ENCODE peak calls at places on chromosomes 5 and 9, in four cellular contexts. D is right cardiac atrium, R is right atrium auricular region, T is Karpas-422. O is an unnamed sample.

GRCh38 chr9:107557236-107557990 is 67.8 kb upstream of the KLF4 start:
- DNase-seq in D (no peak), R (no peak), T (no peak), O (no peak)

GRCh38 chr9:137300607-137301085 is 1.4 kb downstream of the NRARP start:
- DNase-seq in D (peak), R (no peak), T (no peak), O (no peak)

GRCh38 chr5:142826741-142827492 is 56.7 kb downstream of the ARHGAP26 start:
- DNase-seq in D (peak), R (no peak), T (no peak), O (no peak)

GRCh38 chr9:82117528-82117927 is 129.0 kb downstream of the SPATA31D1 start:
- DNase-seq in D (no peak), R (no peak), T (no peak), O (no peak)

GRCh38 chr5:138752951-138753793 is at the start of gene CTNNA1:
- DNase-seq in D (peak), R (peak), T (peak), O (no peak)

GRCh38 chr9:93451762-93452709 is 551 bp downstream of the FAM120A start:
- DNase-seq in D (peak), R (peak), T (peak), O (no peak)

GRCh38 chr9:121633144-121633714 is 18.2 kb upstream of the DAB2IP start:
- DNase-seq in D (no peak), R (no peak), T (peak), O (no peak)

GRCh38 chr9:84129529-84129928 is 148.9 kb downstream of the RMI1 start:
- DNase-seq in D (no peak), R (no peak), T (no peak), O (no peak)

GRCh38 chr5:126354012-126354856 is 69.0 kb upstream of the GRAMD2B start:
- DNase-seq in D (no peak), R (no peak), T (peak), O (no peak)

GRCh38 chr5:57486206-57486605 is 3.6 kb upstream of the ACTBL2 start:
- DNase-seq in D (no peak), R (no peak), T (no peak), O (no peak)

GRCh38 chr5:10321882-10322281 is 14.2 kb upstream of the CMBL start:
- DNase-seq in D (no peak), R (no peak), T (no peak), O (no peak)

GRCh38 chr9:134992755-134993124 is 75.0 kb upstream of the FCN1 start:
- DNase-seq in D (no peak), R (no peak), T (no peak), O (no peak)

GRCh38 chr9:69379250-69379982 is 54.4 kb downstream of the ENTREP1 start:
- DNase-seq in D (peak), R (no peak), T (no peak), O (no peak)

GRCh38 chr5:150172563-150172962 is 6.0 kb downstream of the CDX1 start:
- DNase-seq in D (no peak), R (no peak), T (no peak), O (no peak)

GRCh38 chr5:115686692-115687054 is 60.8 kb upstream of the TMED7 start:
- DNase-seq in D (no peak), R (no peak), T (no peak), O (no peak)

GRCh38 chr9:78239506-78239905 is 3.6 kb downstream of the CEP78 start:
- DNase-seq in D (no peak), R (no peak), T (no peak), O (no peak)

GRCh38 chr5:8321272-8321671 is 452.3 kb downstream of the MTRR start:
- DNase-seq in D (no peak), R (no peak), T (no peak), O (no peak)

GRCh38 chr5:81164466-81164865 is 68.7 kb upstream of the CKMT2 start:
- DNase-seq in D (no peak), R (no peak), T (no peak), O (no peak)

GRCh38 chr5:55143624-55144023 is 16.3 kb upstream of the GPX8 start:
- DNase-seq in D (no peak), R (no peak), T (no peak), O (no peak)

GRCh38 chr9:124029617-124030016 is 18.0 kb downstream of the LHX2 start:
- DNase-seq in D (no peak), R (no peak), T (no peak), O (no peak)

GRCh38 chr9:82582693-82583092 is 480.2 kb downstream of the RASEF start:
- DNase-seq in D (no peak), R (no peak), T (no peak), O (no peak)

GRCh38 chr5:141697586-141697985 is 15.6 kb upstream of the ARAP3 start:
- DNase-seq in D (no peak), R (no peak), T (no peak), O (no peak)

GRCh38 chr5:141692919-141693848 is 11.2 kb upstream of the ARAP3 start:
- DNase-seq in D (no peak), R (no peak), T (no peak), O (no peak)

GRCh38 chr5:141694479-141694878 is 12.4 kb upstream of the ARAP3 start:
- DNase-seq in D (no peak), R (no peak), T (peak), O (no peak)

GRCh38 chr5:141696431-141696830 is 14.4 kb upstream of the ARAP3 start:
- DNase-seq in D (no peak), R (no peak), T (no peak), O (no peak)

DNA sequence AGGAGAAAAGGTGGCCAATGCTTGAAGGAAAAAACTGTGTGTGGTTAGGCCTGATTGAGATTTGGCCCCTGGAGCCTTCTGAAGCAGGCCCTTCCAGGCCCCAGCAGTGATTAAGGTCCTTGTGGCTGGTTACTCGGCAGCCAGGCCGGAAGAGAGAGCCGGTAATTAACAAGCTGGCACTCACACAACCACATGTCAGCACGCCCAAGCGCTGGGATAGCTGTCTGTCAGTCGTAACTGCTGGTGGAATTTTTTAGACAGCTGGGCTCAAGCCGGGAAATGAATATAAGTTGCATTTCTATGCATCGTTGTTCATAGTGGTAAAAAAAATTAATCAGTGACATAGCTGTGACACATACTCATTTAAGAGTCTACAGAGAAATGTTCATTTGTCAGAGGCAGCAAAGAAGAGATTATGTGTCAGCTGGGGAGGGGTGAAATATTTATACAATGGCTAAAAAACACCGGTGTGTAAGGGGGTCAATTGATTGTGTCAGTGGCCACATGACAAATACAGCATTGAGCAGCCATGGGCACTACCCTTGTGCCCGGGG is 13.7 kb upstream of the ARAP3 start:
- DNase-seq in D (peak), R (no peak), T (no peak), O (no peak)
- H3K27ac ChIP-seq in D (no peak), R (no peak), T (no peak), O (no peak)

GRCh38 chr5:135385576-135385975 is 13.5 kb downstream of the MACROH2A1 start:
- DNase-seq in D (peak), R (no peak), T (no peak), O (no peak)

GRCh38 chr5:135386096-135386495 is 12.9 kb downstream of the MACROH2A1 start:
- DNase-seq in D (no peak), R (no peak), T (no peak), O (no peak)

GRCh38 chr5:135386886-135387628 is 12.0 kb downstream of the MACROH2A1 start:
- DNase-seq in D (peak), R (no peak), T (no peak), O (no peak)

GRCh38 chr5:135388860-135389435 is 10.1 kb downstream of the MACROH2A1 start:
- DNase-seq in D (no peak), R (no peak), T (no peak), O (no peak)

GRCh38 chr5:135387629-135387960 is 11.4 kb downstream of the MACROH2A1 start:
- DNase-seq in D (no peak), R (no peak), T (no peak), O (no peak)
- H3K27ac ChIP-seq in D (peak), R (peak), T (no peak), O (no peak)

GRCh38 chr5:87899109-87900100 is 369.2 kb downstream of the TMEM161B start:
- DNase-seq in D (peak), R (no peak), T (no peak), O (peak)

DNA sequence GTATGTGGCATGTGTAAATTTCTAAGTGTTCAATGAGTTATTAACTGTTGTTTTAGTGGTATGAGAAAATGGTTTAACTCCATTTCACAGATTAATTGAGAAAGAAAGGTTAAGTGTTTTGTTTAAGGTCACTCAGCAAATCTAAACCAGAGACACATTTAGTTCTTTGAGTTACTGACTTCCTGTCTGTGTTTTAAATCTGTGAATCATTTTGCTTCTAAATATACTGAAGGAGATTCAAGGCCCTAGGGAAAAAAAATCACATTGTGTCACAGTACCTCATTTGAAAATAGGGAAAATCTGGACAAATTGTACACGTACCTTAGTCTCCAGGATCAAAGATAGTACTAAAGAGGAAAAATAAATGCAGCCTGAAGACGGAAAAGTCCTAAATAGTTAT is 368.2 kb downstream of the TMEM161B start:
- DNase-seq in D (no peak), R (no peak), T (no peak), O (no peak)
- H3K27ac ChIP-seq in D (no peak), R (no peak), T (no peak), O (peak)

GRCh38 chr5:159504106-159504856 is 174.0 kb upstream of the IL12B start:
- DNase-seq in D (no peak), R (no peak), T (no peak), O (no peak)
- H3K27ac ChIP-seq in D (peak), R (peak), T (no peak), O (no peak)

GRCh38 chr5:56414056-56414455 is 180.9 kb upstream of the ANKRD55 start:
- DNase-seq in D (no peak), R (no peak), T (peak), O (no peak)

GRCh38 chr5:56410696-56411095 is 177.6 kb upstream of the ANKRD55 start:
- DNase-seq in D (no peak), R (no peak), T (no peak), O (no peak)

GRCh38 chr5:56419667-56420066 is 186.5 kb upstream of the ANKRD55 start:
- DNase-seq in D (no peak), R (no peak), T (no peak), O (no peak)

GRCh38 chr5:56412601-56413379 is 179.7 kb upstream of the ANKRD55 start:
- DNase-seq in D (peak), R (peak), T (peak), O (peak)

DNA sequence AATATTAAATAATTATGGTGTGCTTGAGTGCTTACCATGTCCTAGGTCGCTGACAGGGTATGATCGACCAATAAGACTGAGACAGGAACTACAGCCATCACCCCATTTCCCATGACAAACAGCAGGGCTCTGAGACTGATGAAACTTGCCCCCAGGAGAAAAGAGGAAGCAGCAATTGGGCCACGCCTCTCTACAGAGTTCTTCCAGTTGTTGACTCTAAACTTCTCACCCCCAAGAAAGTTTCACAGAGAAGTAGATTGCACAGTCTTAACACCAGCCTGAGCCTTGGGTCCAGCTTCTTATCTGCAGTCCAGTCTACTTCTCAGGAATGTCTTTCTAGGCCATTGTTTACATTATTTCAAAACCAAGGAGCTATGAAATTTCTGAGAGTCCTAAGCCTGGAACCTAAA is 182.2 kb upstream of the ANKRD55 start:
- DNase-seq in D (peak), R (peak), T (peak), O (peak)
- H3K27ac ChIP-seq in D (no peak), R (no peak), T (peak), O (no peak)

GRCh38 chr5:14452685-14453084 is 128.9 kb upstream of the OTULINL start:
- DNase-seq in D (no peak), R (no peak), T (no peak), O (no peak)

GRCh38 chr5:14453486-14453885 is 128.1 kb upstream of the OTULINL start:
- DNase-seq in D (no peak), R (no peak), T (no peak), O (no peak)

GRCh38 chr5:14460844-14461398 is 120.7 kb upstream of the OTULINL start:
- DNase-seq in D (no peak), R (no peak), T (no peak), O (no peak)

GRCh38 chr5:14458414-14458813 is 123.2 kb upstream of the OTULINL start:
- DNase-seq in D (no peak), R (no peak), T (no peak), O (no peak)

GRCh38 chr5:14457475-14457874 is 124.1 kb upstream of the OTULINL start:
- DNase-seq in D (no peak), R (no peak), T (no peak), O (no peak)
- H3K27ac ChIP-seq in D (peak), R (no peak), T (no peak), O (no peak)

GRCh38 chr9:13364271-13364670 is 84.8 kb upstream of the MPDZ start:
- DNase-seq in D (no peak), R (no peak), T (no peak), O (no peak)

GRCh38 chr9:13361076-13361475 is 81.6 kb upstream of the MPDZ start:
- DNase-seq in D (no peak), R (no peak), T (no peak), O (no peak)

GRCh38 chr9:13358128-13358527 is 78.6 kb upstream of the MPDZ start:
- DNase-seq in D (no peak), R (no peak), T (no peak), O (no peak)

GRCh38 chr9:13354733-13355132 is 75.2 kb upstream of the MPDZ start:
- DNase-seq in D (no peak), R (no peak), T (no peak), O (no peak)

DNA sequence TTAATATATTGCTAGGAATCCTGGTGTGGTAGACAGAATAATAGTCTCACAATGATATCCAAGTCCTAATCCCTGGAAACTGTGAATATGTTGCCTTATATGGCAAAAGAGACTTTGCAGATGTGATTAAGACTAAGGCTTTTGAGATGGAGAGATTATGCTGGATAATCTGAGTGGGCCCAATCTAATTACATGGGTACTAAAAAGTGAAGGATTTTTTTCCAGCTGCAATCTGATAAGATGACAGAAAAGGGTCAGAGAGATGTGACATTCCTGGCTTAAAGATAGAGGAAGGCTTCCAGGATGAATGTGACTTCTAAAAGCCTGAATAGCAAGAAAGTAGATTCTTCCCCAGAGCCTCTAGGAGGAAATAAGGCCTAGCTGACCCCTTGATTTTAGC is 80.7 kb upstream of the MPDZ start:
- DNase-seq in D (no peak), R (no peak), T (no peak), O (no peak)
- H3K27ac ChIP-seq in D (no peak), R (no peak), T (no peak), O (no peak)

GRCh38 chr5:5308319-5308718 is 114.2 kb upstream of the ICE1 start:
- DNase-seq in D (no peak), R (no peak), T (no peak), O (no peak)

GRCh38 chr5:5303242-5303641 is 119.2 kb upstream of the ICE1 start:
- DNase-seq in D (no peak), R (peak), T (no peak), O (no peak)

GRCh38 chr5:5309645-5310044 is 112.8 kb upstream of the ICE1 start:
- DNase-seq in D (no peak), R (no peak), T (no peak), O (no peak)

GRCh38 chr5:5304361-5305035 is 118.0 kb upstream of the ICE1 start:
- DNase-seq in D (no peak), R (no peak), T (no peak), O (no peak)

DNA sequence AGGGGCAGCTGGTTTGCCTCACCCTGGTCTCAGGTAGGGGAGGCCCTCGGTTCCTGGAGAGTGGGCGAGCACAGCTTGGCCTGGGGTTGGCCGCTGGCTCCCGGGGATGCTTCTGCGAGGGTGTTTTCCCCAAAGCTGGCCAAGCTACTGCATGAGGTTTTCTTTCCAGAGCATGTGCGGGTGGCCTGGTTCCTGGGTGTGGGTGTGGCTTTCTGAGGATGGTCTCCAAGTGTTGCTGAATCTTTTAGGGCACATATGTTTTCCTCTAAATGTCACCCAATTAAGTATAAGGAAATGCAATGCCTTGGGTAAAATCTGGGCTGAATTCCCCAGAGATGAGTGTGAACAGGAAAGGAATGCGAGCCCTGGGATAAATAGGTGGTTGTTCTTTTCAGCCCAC is 115.8 kb upstream of the ICE1 start:
- DNase-seq in D (no peak), R (no peak), T (no peak), O (no peak)
- H3K27ac ChIP-seq in D (no peak), R (no peak), T (no peak), O (no peak)